ENCODE peak calls at places on chromosomes 13 and 19, in six cellular contexts. U is PC-3; S is body of pancreas; N is AG04450; R is lung; H is CD4-positive, alpha-beta memory T cell. I is an unnamed sample.

GRCh38 chr19:11694533-11695439 is 44.0 kb downstream of the ZNF823 start:
- DNase-seq in N (peak; percentile 70), H (peak; percentile 62), S (peak; percentile 97), U (peak; percentile 97), R (peak; percentile 95), I (peak; percentile 85)

GRCh38 chr19:19758164-19758563 is 25.3 kb upstream of the ZNF14 start:
- DNase-seq in N (no peak), S (no peak), U (no peak), R (no peak), H (no peak), I (no peak)

GRCh38 chr19:40519352-40520322 is 52.8 kb downstream of the SPTBN4 start:
- DNase-seq in S (peak; percentile 48), N (no peak), U (no peak), H (no peak), R (no peak), I (peak; percentile 25)

GRCh38 chr19:16197188-16197621 is 506 bp upstream of the AP1M1 start:
- DNase-seq in S (no peak), H (no peak), R (no peak), N (peak; percentile 55), U (peak; percentile 82), I (no peak)

GRCh38 chr13:43057653-43058317 is 34.4 kb downstream of the DNAJC15 start:
- DNase-seq in R (no peak), S (no peak), U (no peak), H (peak; percentile 64), N (no peak), I (no peak)

GRCh38 chr13:68467160-68467559 is 1237.0 kb upstream of the PCDH9 start:
- DNase-seq in U (no peak), N (no peak), R (no peak), S (no peak), H (no peak), I (no peak)

GRCh38 chr13:45473627-45474026 is 8.9 kb downstream of the COG3 start:
- DNase-seq in N (no peak), R (no peak), U (no peak), H (peak; percentile 28), S (no peak), I (no peak)

GRCh38 chr13:88125055-88125454 is 453.9 kb downstream of the SLITRK5 start:
- DNase-seq in N (no peak), U (no peak), H (no peak), R (no peak), S (no peak), I (no peak)

GRCh38 chr19:19421326-19421725 is 15.9 kb downstream of the GATAD2A start:
- DNase-seq in U (no peak), S (no peak), R (no peak), N (no peak), H (no peak), I (no peak)

GRCh38 chr13:101007245-101007644 is 332.6 kb upstream of the TMTC4 start:
- DNase-seq in U (no peak), R (no peak), H (no peak), N (no peak), S (no peak), I (no peak)

GRCh38 chr19:55459950-55460657 is 1.3 kb downstream of the ISOC2 start:
- DNase-seq in S (no peak), U (no peak), N (no peak), R (no peak), H (no peak), I (no peak)
- H3K27ac ChIP-seq in S (no peak overlapping the region), U (no peak overlapping the region), N (peak overlapping the region; percentile 47), R (no peak overlapping the region), H (no peak overlapping the region), I (no peak overlapping the region)

DNA sequence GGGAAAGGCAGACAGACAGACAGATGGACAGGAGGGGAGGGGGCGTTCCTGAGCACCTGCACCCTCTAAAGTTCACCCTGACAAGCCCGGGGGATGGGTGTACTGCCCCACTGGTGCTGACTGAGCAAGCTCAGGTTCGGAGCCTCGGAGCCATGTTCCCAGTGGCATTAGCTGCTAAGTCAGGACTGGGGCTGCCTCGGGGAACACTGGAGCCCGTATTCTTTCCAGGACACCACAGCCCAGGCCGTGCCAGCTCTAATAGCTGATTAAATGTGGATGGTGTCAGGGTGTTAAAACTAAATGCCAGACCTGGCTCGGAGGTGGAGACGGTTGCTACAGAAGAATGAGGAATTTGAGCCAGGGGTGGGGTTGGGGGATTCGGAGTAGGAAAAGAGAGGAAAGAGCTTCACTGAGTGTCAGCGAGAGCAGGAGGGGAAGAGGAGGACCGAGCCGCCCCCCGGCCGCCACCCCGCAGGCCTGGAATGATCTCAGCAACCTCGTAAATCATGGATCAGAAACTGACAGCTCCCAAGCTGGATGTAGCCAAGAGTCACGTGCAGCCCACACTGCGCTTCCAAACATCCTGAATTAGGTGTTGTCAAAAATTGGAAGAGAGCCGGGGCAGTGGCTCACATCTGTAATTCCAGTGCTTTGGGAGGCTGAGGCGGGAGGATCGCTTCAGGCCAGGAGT is 10.4 kb downstream of the MAP2K2 start:
- DNase-seq in H (no peak), S (no peak), U (no peak), R (no peak), N (no peak), I (no peak)
- H3K27ac ChIP-seq in H (no peak overlapping the region), S (no peak overlapping the region), U (no peak overlapping the region), R (no peak overlapping the region), N (peak overlapping the region; percentile 11), I (no peak overlapping the region)

DNA sequence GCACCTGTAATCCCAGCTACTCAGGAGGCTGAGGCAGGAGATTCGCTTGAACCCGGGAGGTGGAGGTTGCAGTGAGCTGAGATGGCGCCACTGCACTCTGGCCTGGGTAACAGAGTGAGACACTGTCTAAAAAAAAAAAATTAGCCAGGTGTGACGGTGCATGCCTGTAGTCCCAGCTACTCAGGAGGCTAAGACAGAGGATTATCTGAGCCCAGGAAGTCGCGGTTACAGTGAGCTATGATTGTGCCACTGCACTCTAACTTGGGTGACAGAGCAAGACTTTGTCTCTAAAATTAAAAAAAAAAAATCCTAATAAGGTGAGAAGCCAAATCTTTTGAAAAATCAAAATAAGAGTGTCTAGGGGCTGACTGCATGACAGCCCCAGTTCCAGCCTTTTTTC is 9.7 kb upstream of the CEBPA start:
- DNase-seq in S (no peak), H (no peak), N (no peak), R (no peak), U (no peak), I (no peak)
- H3K27ac ChIP-seq in S (no peak overlapping the region), H (no peak overlapping the region), N (no peak overlapping the region), R (no peak overlapping the region), U (no peak overlapping the region), I (no peak overlapping the region)

DNA sequence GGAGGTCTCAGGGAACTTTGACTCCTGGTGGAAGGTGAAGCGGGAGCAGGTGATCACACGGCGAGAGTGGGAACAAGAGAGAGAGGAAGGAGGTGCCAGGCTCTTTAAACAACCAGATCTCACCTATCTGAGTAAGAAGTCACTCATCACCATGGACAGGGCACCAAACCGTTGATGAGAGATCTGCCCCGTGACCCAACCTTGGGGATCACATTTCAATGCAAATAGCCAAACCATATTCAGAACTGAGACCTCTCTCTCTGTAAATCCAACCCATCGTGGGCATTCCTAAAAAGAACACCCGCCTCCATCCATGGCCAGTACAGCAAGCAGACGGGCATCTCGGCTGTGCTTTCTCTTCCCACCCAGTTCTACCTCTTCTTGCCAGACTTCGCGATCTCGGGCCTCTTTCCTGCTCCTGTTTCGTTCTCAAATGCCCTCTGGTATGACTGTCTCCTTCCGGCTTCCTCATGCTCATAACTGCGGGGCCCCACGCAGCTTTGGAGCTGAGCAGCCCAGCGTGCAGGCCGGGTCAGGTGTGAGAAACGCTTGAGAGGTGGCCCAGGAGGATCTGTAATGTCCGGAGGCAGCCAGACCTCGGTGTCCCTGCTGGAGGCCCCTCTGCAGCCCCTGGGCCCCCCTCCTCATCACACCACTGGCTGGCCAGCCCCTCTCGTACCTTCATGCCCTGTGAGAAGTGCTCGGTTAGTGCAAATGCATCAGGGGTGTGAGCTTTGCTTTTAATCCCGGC is 97.0 kb upstream of the GPR183 start:
- DNase-seq in H (no peak), N (no peak), S (no peak), U (peak; percentile 7), R (no peak), I (no peak)
- H3K27ac ChIP-seq in H (no peak overlapping the region), N (no peak overlapping the region), S (no peak overlapping the region), U (no peak overlapping the region), R (no peak overlapping the region), I (no peak overlapping the region)

GRCh38 chr19:13040232-13040915 is 45.1 kb downstream of the NFIX start:
- DNase-seq in S (no peak), R (no peak), H (no peak), U (no peak), N (no peak), I (no peak)
- H3K27ac ChIP-seq in S (no peak overlapping the region), R (peak overlapping the region; percentile 29), H (no peak overlapping the region), U (no peak overlapping the region), N (peak overlapping the region; percentile 11), I (no peak overlapping the region)

GRCh38 chr13:51728972-51729371 is 75.0 kb downstream of the DHRS12 start:
- DNase-seq in U (peak; percentile 2), S (no peak), R (no peak), N (peak; percentile 53), H (no peak), I (no peak)

GRCh38 chr13:51731759-51732158 is 72.2 kb downstream of the DHRS12 start:
- DNase-seq in R (no peak), N (no peak), S (no peak), U (peak; percentile 19), H (no peak), I (no peak)

GRCh38 chr13:51729853-51730553 is 74.0 kb downstream of the DHRS12 start:
- DNase-seq in H (no peak), R (no peak), N (peak; percentile 44), S (no peak), U (peak; percentile 74), I (no peak)

GRCh38 chr13:51728275-51728673 is 75.7 kb downstream of the DHRS12 start:
- DNase-seq in U (no peak), N (no peak), S (no peak), R (no peak), H (no peak), I (no peak)

GRCh38 chr13:51730927-51731326 is 73.0 kb downstream of the DHRS12 start:
- DNase-seq in S (no peak), H (no peak), U (no peak), R (no peak), N (no peak), I (no peak)
- H3K27ac ChIP-seq in S (peak overlapping the region; percentile 48), H (no peak overlapping the region), U (peak overlapping the region; percentile 73), R (no peak overlapping the region), N (no peak overlapping the region), I (no peak overlapping the region)

GRCh38 chr13:33287142-33287882 is 1.8 kb upstream of the STARD13 start:
- DNase-seq in S (no peak), U (no peak), N (no peak), H (no peak), R (no peak), I (no peak)

GRCh38 chr13:33286143-33286542 is 588 bp upstream of the STARD13 start:
- DNase-seq in R (peak; percentile 45), H (no peak), S (no peak), U (no peak), N (no peak), I (peak; percentile 6)

GRCh38 chr13:33284016-33284415 is 1.5 kb downstream of the STARD13 start:
- DNase-seq in H (no peak), N (no peak), U (no peak), R (no peak), S (no peak), I (no peak)

GRCh38 chr13:33284916-33285315 is 639 bp downstream of the STARD13 start:
- DNase-seq in R (no peak), N (no peak), U (peak; percentile 53), H (no peak), S (no peak), I (no peak)

GRCh38 chr13:33285420-33286124 is at the start of gene STARD13:
- DNase-seq in N (peak; percentile 96), U (peak; percentile 96), H (no peak), R (peak; percentile 95), S (peak; percentile 93), I (peak; percentile 64)
- H3K27ac ChIP-seq in N (peak within 1 kb of the TSS; percentile 97), U (peak within 1 kb of the TSS; percentile 95), H (no peak within 1 kb of the TSS), R (peak within 1 kb of the TSS; percentile 99), S (peak within 1 kb of the TSS; percentile 83), I (peak within 1 kb of the TSS; percentile 79)

I was measured in MM.1S.